ENCODE peak calls at places on chromosomes 4 and X, in four cellular contexts. B is Peyer's patch, G is body of pancreas, T is suprapubic skin. J is an unnamed sample.

GRCh38 chr4:17232575-17233253 is 279.2 kb downstream of the QDPR start:
- DNase-seq in B (no peak), G (peak; percentile 17), T (no peak), J (peak; percentile 7)

GRCh38 chr4:30948653-30949052 is 228.5 kb downstream of the PCDH7 start:
- DNase-seq in B (no peak), G (no peak), T (no peak), J (no peak)

GRCh38 chrX:78708171-78708570 is 39.3 kb upstream of the LPAR4 start:
- DNase-seq in B (no peak), G (no peak), T (no peak), J (peak; percentile 0)

GRCh38 chr4:169557061-169557636 is 55.2 kb downstream of the NEK1 start:
- DNase-seq in B (no peak), G (no peak), T (no peak), J (no peak)

GRCh38 chrX:100417671-100418070 is 7.6 kb upstream of the PCDH19 start:
- DNase-seq in B (no peak), G (no peak), T (no peak), J (no peak)

GRCh38 chrX:47501226-47502071 is 18.4 kb upstream of the ZNF41 start:
- DNase-seq in B (no peak), G (no peak), T (no peak), J (no peak)

GRCh38 chr4:138398297-138398696 is 156.1 kb upstream of the SLC7A11 start:
- DNase-seq in B (no peak), G (peak; percentile 75), T (no peak), J (no peak)

GRCh38 chr4:8747896-8748575 is 123.6 kb downstream of the HMX1 start:
- DNase-seq in B (no peak), G (peak; percentile 2), T (peak; percentile 46), J (no peak)

GRCh38 chr4:38572798-38573197 is 91.2 kb upstream of the KLF3 start:
- DNase-seq in B (no peak), G (no peak), T (no peak), J (no peak)

GRCh38 chr4:93144644-93145043 is 683.9 kb upstream of the ATOH1 start:
- DNase-seq in B (no peak), G (no peak), T (no peak), J (no peak)
- TF ChIP-seq POLR2A in B (no peak), G (no peak), T (no peak), J (no peak)

GRCh38 chrX:41441934-41442823 is 5.0 kb upstream of the NYX start:
- DNase-seq in B (peak; percentile 91), G (peak; percentile 86), T (peak; percentile 93), J (peak; percentile 88)
- TF ChIP-seq POLR2A in B (peak; percentile 39), G (peak; percentile 17), T (no peak), J (no peak)

DNA sequence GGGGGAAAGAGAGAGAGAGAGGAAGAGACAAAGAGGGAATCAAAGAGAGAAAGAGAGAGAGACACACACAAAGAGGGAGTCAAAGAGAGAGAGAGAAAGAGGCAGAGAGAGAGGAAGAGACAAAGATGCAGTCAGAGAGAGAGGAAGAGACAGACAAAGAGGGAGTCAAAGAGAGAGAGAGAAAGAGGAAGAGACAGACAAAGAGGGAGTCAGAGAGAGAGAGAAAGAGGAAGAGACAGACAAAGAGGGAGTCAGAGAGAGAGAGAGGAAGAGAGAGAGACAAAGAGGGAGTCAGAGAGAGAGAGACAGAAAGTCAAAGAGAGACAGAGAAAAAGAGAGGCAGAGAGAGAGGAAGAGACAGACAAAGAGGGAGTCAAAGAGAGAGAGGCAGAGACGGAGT is 45.5 kb downstream of the MAGEA9 start:
- DNase-seq in B (no peak), G (no peak), T (no peak), J (no peak)
- TF ChIP-seq POLR2A in B (no peak), G (no peak), T (no peak), J (no peak)

DNA sequence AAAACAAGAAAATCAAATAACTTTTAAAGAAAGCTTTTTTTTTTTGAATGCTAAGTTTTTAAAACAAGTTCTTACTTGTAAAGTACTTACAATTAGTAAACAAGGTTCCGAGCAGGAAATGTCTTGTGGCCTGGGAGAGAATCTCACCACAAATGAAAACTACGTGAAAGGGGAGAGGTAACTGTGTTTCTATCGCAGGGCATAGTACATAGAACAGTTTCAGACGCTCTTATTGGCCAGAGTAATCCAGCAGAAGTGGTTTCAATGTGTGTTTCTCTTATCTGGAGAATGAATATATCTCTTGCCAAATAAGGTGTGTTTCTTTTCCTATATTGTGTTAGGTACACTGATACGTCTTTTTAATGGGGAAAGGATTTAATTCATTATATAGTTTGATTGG is at the start of gene PLAC8:
- DNase-seq in B (peak; percentile 88), G (no peak), T (no peak), J (no peak)
- TF ChIP-seq POLR2A in B (peak; percentile 87), G (no peak), T (no peak), J (no peak)

GRCh38 chrX:150366951-150367545 is 3.9 kb downstream of the MAMLD1 start:
- DNase-seq in B (no peak), G (no peak), T (no peak), J (peak; percentile 52)

GRCh38 chrX:150365953-150366911 is 3.1 kb downstream of the MAMLD1 start:
- DNase-seq in B (peak; percentile 68), G (peak; percentile 51), T (peak; percentile 80), J (peak; percentile 87)

GRCh38 chrX:150363561-150364346 is 637 bp downstream of the MAMLD1 start:
- DNase-seq in B (no peak), G (peak; percentile 48), T (no peak), J (peak; percentile 17)

GRCh38 chrX:150364347-150365050 is 1.4 kb downstream of the MAMLD1 start:
- DNase-seq in B (no peak), G (peak; percentile 29), T (no peak), J (peak; percentile 37)

DNA sequence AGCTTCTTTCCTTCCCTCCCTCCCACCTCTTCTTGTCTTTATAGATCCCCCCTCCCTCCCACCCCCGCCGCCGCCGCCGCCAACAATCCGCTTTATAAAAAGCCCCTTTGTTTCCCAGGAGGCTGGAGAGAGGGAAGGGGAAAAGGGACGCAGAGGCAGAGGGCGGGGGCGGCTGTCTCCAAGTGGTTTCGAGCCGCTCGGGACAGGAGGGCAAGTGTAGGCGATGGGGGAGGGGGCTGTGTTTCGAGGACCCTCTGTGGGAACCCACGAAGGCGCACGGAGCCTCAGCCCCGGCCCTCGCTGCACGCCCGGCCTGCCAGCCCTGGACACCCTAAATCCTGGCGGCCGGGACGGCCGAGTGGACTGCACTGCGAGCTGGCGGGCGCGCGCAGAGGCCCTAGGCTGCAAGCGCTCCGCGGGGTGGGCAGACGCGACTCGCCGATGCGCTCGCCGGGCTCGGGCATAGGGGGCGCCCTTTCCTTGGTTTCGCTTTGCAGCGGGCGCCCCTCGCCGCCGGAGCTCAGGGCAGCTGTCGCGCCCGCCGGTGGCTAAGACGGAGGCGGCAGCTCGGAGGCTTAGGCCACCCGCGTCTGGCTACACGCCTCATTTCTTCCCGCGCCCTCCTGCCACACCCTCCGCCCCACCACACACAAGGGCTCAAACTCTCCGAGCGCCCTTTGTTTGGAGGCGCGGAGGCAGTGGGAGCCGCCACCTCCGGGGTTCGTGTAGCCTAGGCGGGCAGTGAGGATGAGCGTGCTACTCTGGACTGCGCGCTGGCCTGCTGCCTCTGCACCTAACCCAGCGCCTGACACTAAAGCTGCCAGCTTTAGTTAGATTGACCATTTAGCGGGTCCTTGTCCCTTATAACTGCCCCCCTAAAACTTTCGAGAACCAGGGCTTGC is 2.2 kb downstream of the MAMLD1 start:
- DNase-seq in B (peak; percentile 75), G (peak; percentile 71), T (no peak), J (peak; percentile 86)
- TF ChIP-seq POLR2A in B (no peak), G (peak; percentile 28), T (no peak), J (no peak)

DNA sequence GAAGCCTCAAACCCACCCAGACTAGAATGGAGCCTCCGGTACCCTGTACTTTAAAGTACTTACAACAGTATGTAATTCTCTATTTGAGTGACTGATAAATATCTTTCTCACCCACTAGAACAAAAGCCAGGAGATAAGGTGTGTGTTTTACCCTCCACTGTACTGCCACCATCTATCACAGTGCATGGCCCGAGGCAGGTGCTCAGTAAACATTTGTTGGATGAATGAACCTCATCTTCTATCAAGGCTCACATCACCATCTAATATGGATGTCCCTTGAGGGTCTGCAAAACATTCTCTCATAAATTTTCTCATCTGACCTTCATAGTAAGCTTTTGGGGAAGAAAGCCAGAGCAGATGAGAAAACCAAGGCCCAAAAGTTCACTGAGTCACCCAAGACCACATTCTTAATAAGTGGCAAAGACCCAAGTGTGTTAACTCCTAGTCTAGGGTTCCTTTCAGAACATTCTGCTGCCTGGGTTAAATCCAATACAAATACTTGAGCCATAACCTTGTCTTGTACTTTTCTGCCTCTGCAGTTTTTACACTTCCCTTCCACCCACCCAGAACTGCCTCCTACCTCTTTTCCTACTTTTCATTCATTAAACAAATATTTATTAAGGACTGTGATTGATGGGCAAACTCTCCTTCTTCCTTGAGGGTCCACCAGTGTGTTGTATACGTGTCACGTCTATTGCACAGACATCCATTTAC is 35.8 kb downstream of the APBB2 start:
- DNase-seq in B (no peak), G (no peak), T (no peak), J (no peak)
- TF ChIP-seq POLR2A in B (no peak), G (no peak), T (no peak), J (no peak)

DNA sequence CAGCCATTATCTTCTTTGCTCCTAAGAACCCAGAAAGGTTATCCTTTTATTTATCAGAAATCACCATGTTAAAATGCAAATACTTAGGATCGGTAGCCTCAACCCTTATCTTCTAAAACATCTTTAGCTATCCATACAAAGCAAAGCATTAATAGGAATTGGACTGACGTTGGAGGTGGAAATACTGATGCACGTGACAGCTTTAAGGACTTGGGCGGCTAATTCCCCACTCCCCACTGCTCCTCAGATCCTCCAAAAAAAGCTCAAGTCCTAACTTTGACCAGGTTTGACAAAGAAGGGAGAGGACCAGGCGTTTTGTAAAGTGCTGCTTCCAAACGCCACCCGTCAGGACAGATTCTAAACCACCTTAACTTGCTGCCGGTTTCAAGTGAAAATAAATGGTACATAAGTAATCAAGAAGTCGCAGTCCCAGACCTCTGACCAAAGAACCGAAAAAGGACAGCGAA is 496 bp upstream of the SPCS3 start:
- DNase-seq in B (no peak), G (no peak), T (no peak), J (no peak)
- TF ChIP-seq POLR2A in B (no peak), G (no peak), T (no peak), J (no peak)

DNA sequence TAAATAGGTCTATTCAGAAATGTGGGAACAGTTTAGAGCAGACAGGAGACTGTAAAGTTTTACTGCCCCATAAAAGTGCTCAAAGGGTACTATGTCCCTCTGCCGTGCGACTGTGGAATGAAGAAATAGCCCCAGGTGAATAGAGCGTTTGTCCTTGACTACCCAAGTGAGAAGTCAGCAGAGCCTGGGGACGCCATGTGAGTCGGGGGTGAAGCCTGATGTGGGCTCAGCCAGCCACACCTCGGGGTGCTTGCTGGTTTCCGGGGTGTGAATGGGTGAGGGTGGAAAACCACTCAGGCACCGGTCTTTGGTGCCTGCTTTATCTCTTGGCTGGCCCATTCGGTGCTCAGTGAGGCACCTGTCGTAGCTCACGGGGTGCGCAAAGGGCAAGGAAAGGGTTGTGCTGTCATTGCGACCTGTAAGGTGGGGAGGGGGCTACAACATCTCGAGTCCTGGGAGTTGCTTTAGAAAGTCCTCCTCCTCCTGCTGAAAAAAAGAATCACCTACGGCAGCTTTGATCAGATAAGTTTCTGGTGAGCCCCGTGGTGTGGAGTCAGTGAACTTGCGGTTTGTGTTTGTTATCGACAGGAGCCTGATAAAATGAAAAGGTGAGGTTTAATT is 895 bp downstream of the TRIM2 start:
- DNase-seq in B (peak; percentile 83), G (peak; percentile 45), T (no peak), J (no peak)
- TF ChIP-seq POLR2A in B (peak; percentile 62), G (no peak), T (no peak), J (no peak)